ENCODE peak calls at places on chromosomes 4 and X, in four cellular contexts. One of them, this sample, is unnamed.

GRCh38 chr4:124132161-124132560 is 580.4 kb downstream of the ANKRD50 start:
- DNase-seq in left colon: no peak
- DNase-seq in DMS 273 treated with DMSO at 0.1 percent for 48 hours: no peak
- DNase-seq in tibial nerve: no peak
- DNase-seq in this sample: no peak

GRCh38 chrX:125289209-125289608 is 30.5 kb upstream of the TEX13C start:
- DNase-seq in DMS 273 treated with DMSO at 0.1 percent for 48 hours: no peak
- DNase-seq in tibial nerve: no peak
- DNase-seq in left colon: no peak
- DNase-seq in this sample: no peak

GRCh38 chr4:103375278-103375677 is 177.1 kb upstream of the CENPE start:
- DNase-seq in DMS 273 treated with DMSO at 0.1 percent for 48 hours: no peak
- DNase-seq in left colon: no peak
- DNase-seq in tibial nerve: no peak
- DNase-seq in this sample: no peak

GRCh38 chr4:84028340-84028739 is 470.8 kb downstream of the NKX6-1 start:
- DNase-seq in DMS 273 treated with DMSO at 0.1 percent for 48 hours: no peak
- DNase-seq in tibial nerve: no peak
- DNase-seq in left colon: no peak
- DNase-seq in this sample: no peak

GRCh38 chr4:60724623-60725022 is 475.5 kb upstream of the ADGRL3 start:
- DNase-seq in DMS 273 treated with DMSO at 0.1 percent for 48 hours: no peak
- DNase-seq in tibial nerve: no peak
- DNase-seq in left colon: no peak
- DNase-seq in this sample: peak; percentile 68

GRCh38 chrX:41789374-41789773 is 65.4 kb downstream of the GPR82 start:
- DNase-seq in tibial nerve: no peak
- DNase-seq in DMS 273 treated with DMSO at 0.1 percent for 48 hours: no peak
- DNase-seq in left colon: no peak
- DNase-seq in this sample: no peak

GRCh38 chr4:107541511-107541910 is 178.5 kb downstream of the PAPSS1 start:
- DNase-seq in DMS 273 treated with DMSO at 0.1 percent for 48 hours: no peak
- DNase-seq in tibial nerve: no peak
- DNase-seq in left colon: no peak
- DNase-seq in this sample: no peak

GRCh38 chr4:68256284-68256683 is 10.8 kb upstream of the TMPRSS11B start:
- DNase-seq in DMS 273 treated with DMSO at 0.1 percent for 48 hours: no peak
- DNase-seq in left colon: no peak
- DNase-seq in tibial nerve: no peak
- DNase-seq in this sample: no peak

GRCh38 chr4:6988016-6988715 is 55.0 kb upstream of the TADA2B start:
- DNase-seq in tibial nerve: no peak
- DNase-seq in DMS 273 treated with DMSO at 0.1 percent for 48 hours: no peak
- DNase-seq in left colon: no peak
- DNase-seq in this sample: no peak

GRCh38 chr4:148116971-148117370 is 325.2 kb downstream of the NR3C2 start:
- DNase-seq in tibial nerve: no peak
- DNase-seq in DMS 273 treated with DMSO at 0.1 percent for 48 hours: no peak
- DNase-seq in left colon: no peak
- DNase-seq in this sample: no peak

GRCh38 chr4:102819588-102820365 is 7.6 kb downstream of the UBE2D3 start:
- DNase-seq in tibial nerve: no peak
- DNase-seq in left colon: no peak
- DNase-seq in DMS 273 treated with DMSO at 0.1 percent for 48 hours: no peak
- DNase-seq in this sample: no peak

GRCh38 chr4:13535708-13536361 is 8.5 kb downstream of the NKX3-2 start:
- DNase-seq in tibial nerve: no peak
- DNase-seq in DMS 273 treated with DMSO at 0.1 percent for 48 hours: no peak
- DNase-seq in left colon: no peak
- DNase-seq in this sample: no peak

GRCh38 chr4:121164291-121164690 is at the start of gene TNIP3:
- DNase-seq in tibial nerve: no peak
- DNase-seq in DMS 273 treated with DMSO at 0.1 percent for 48 hours: no peak
- DNase-seq in left colon: peak; percentile 47
- DNase-seq in this sample: no peak

GRCh38 chrX:80016182-80016581 is 1.6 kb downstream of the TBX22 start:
- DNase-seq in tibial nerve: no peak
- DNase-seq in DMS 273 treated with DMSO at 0.1 percent for 48 hours: no peak
- DNase-seq in left colon: no peak
- DNase-seq in this sample: no peak

GRCh38 chrX:85052636-85053343 is 49.1 kb downstream of the APOOL start:
- DNase-seq in DMS 273 treated with DMSO at 0.1 percent for 48 hours: no peak
- DNase-seq in left colon: no peak
- DNase-seq in tibial nerve: no peak
- DNase-seq in this sample: no peak

GRCh38 chr4:37243722-37244582 is 591 bp upstream of the NWD2 start:
- DNase-seq in left colon: no peak
- DNase-seq in DMS 273 treated with DMSO at 0.1 percent for 48 hours: no peak
- DNase-seq in tibial nerve: no peak
- DNase-seq in this sample: no peak

GRCh38 chr4:182019148-182019652 is 224.0 kb upstream of the TENM3 start:
- DNase-seq in DMS 273 treated with DMSO at 0.1 percent for 48 hours: no peak
- DNase-seq in tibial nerve: no peak
- DNase-seq in left colon: no peak
- DNase-seq in this sample: no peak

GRCh38 chr4:52425751-52426326 is 233.3 kb downstream of the USP46 start:
- DNase-seq in tibial nerve: no peak
- DNase-seq in left colon: no peak
- DNase-seq in DMS 273 treated with DMSO at 0.1 percent for 48 hours: no peak
- DNase-seq in this sample: no peak

GRCh38 chr4:10983274-10983673 is 298.7 kb upstream of the CLNK start:
- DNase-seq in tibial nerve: no peak
- DNase-seq in DMS 273 treated with DMSO at 0.1 percent for 48 hours: no peak
- DNase-seq in left colon: no peak
- DNase-seq in this sample: no peak

This sample was measured in Caco-2.